ENCODE peak calls at places on chromosomes 5 and 9, in ten cellular contexts. L, K, E, Y, Z, U, Q, W, X and V are unnamed samples.

GRCh38 chr5:153660919-153661318 is 170.4 kb downstream of the GRIA1 start:
- DNase-seq in L (no peak), K (no peak), E (no peak), Y (no peak), Z (no peak), U (no peak), Q (no peak), W (no peak), X (no peak), V (no peak)

GRCh38 chr9:100011062-100011681 is 87.6 kb downstream of the ERP44 start:
- DNase-seq in L (no peak), K (peak), E (peak), Y (no peak), Z (peak), U (peak), Q (peak), W (no peak), X (no peak), V (peak)

GRCh38 chr9:12604154-12604825 is 88.9 kb upstream of the TYRP1 start:
- DNase-seq in L (no peak), K (no peak), E (peak), Y (no peak), Z (peak), U (no peak), Q (no peak), W (no peak), X (no peak), V (peak)

GRCh38 chr9:92592946-92593860 is 57.4 kb upstream of the ECM2 start:
- DNase-seq in L (no peak), K (no peak), E (no peak), Y (no peak), Z (no peak), U (no peak), Q (no peak), W (no peak), X (no peak), V (no peak)

GRCh38 chr9:17081351-17081750 is 53.5 kb upstream of the CNTLN start:
- DNase-seq in L (no peak), K (no peak), E (no peak), Y (no peak), Z (no peak), U (no peak), Q (no peak), W (no peak), X (no peak), V (no peak)

GRCh38 chr9:135503371-135504261 is 3.1 kb downstream of the MRPS2 start:
- DNase-seq in L (peak), K (no peak), E (no peak), Y (no peak), Z (no peak), U (no peak), Q (no peak), W (no peak), X (peak), V (no peak)

GRCh38 chr9:37002413-37003217 is 31.5 kb downstream of the PAX5 start:
- DNase-seq in L (peak), K (no peak), E (no peak), Y (no peak), Z (no peak), U (no peak), Q (no peak), W (no peak), X (no peak), V (no peak)

GRCh38 chr9:95025213-95026170 is 292.0 kb downstream of the FANCC start:
- DNase-seq in L (no peak), K (peak), E (peak), Y (peak), Z (peak), U (no peak), Q (no peak), W (no peak), X (peak), V (peak)

GRCh38 chr9:136052433-136052880 is 42.6 kb downstream of the NACC2 start:
- DNase-seq in L (no peak), K (no peak), E (no peak), Y (peak), Z (no peak), U (peak), Q (no peak), W (peak), X (no peak), V (no peak)

GRCh38 chr5:56025303-56025885 is 30.6 kb upstream of the IL6ST start:
- DNase-seq in L (no peak), K (no peak), E (no peak), Y (no peak), Z (no peak), U (peak), Q (no peak), W (no peak), X (no peak), V (no peak)

GRCh38 chr5:109275919-109276318 is 133.9 kb downstream of the PJA2 start:
- DNase-seq in L (no peak), K (no peak), E (no peak), Y (no peak), Z (no peak), U (no peak), Q (no peak), W (no peak), X (no peak), V (no peak)

GRCh38 chr5:14268236-14268701 is 125.1 kb downstream of the TRIO start:
- DNase-seq in L (no peak), K (no peak), E (no peak), Y (no peak), Z (peak), U (peak), Q (no peak), W (no peak), X (no peak), V (no peak)

GRCh38 chr5:143176048-143176447 is 227.4 kb downstream of the NR3C1 start:
- DNase-seq in L (no peak), K (no peak), E (no peak), Y (no peak), Z (peak), U (no peak), Q (no peak), W (no peak), X (no peak), V (no peak)

GRCh38 chr9:131333771-131334567 is 44.4 kb downstream of the PLPP7 start:
- DNase-seq in L (peak), K (no peak), E (no peak), Y (peak), Z (no peak), U (no peak), Q (no peak), W (no peak), X (no peak), V (no peak)

GRCh38 chr5:81904861-81905260 is 67.0 kb upstream of the ATG10 start:
- DNase-seq in L (no peak), K (no peak), E (no peak), Y (no peak), Z (no peak), U (no peak), Q (no peak), W (no peak), X (no peak), V (no peak)

GRCh38 chr5:156475831-156476551 is 149.0 kb downstream of the SGCD start:
- DNase-seq in L (peak), K (no peak), E (no peak), Y (peak), Z (no peak), U (peak), Q (no peak), W (no peak), X (no peak), V (peak)

GRCh38 chr5:497090-497489 is 27.2 kb downstream of the SLC9A3 start:
- DNase-seq in L (no peak), K (no peak), E (no peak), Y (no peak), Z (no peak), U (no peak), Q (no peak), W (no peak), X (no peak), V (no peak)

GRCh38 chr9:129006328-129007034 is 21.6 kb downstream of the SH3GLB2 start:
- DNase-seq in L (no peak), K (peak), E (peak), Y (peak), Z (peak), U (peak), Q (peak), W (no peak), X (peak), V (peak)

GRCh38 chr9:98851730-98852462 is 44.4 kb downstream of the GALNT12 start:
- DNase-seq in L (no peak), K (no peak), E (no peak), Y (no peak), Z (peak), U (no peak), Q (no peak), W (no peak), X (no peak), V (no peak)

GRCh38 chr5:134813827-134814226 is 31.9 kb upstream of the C5orf24 start:
- DNase-seq in L (no peak), K (no peak), E (no peak), Y (no peak), Z (peak), U (no peak), Q (no peak), W (no peak), X (no peak), V (no peak)

GRCh38 chr9:81112638-81113037 is 576.7 kb downstream of the TLE1 start:
- DNase-seq in L (no peak), K (no peak), E (no peak), Y (no peak), Z (no peak), U (no peak), Q (no peak), W (no peak), X (no peak), V (no peak)

GRCh38 chr5:96177303-96177869 is 215.7 kb upstream of the ELL2 start:
- DNase-seq in L (no peak), K (peak), E (no peak), Y (no peak), Z (no peak), U (no peak), Q (no peak), W (no peak), X (no peak), V (peak)

GRCh38 chr5:54718647-54719046 is 201.1 kb downstream of the SNX18 start:
- DNase-seq in L (no peak), K (no peak), E (no peak), Y (peak), Z (no peak), U (no peak), Q (no peak), W (peak), X (no peak), V (no peak)

GRCh38 chr9:94639045-94639995 is at the start of gene FBP1:
- DNase-seq in L (no peak), K (no peak), E (peak), Y (peak), Z (peak), U (no peak), Q (no peak), W (no peak), X (peak), V (no peak)

GRCh38 chr5:89187268-89187667 is 304.3 kb upstream of the MEF2C start:
- DNase-seq in L (no peak), K (no peak), E (no peak), Y (no peak), Z (no peak), U (no peak), Q (no peak), W (no peak), X (no peak), V (no peak)

DNA sequence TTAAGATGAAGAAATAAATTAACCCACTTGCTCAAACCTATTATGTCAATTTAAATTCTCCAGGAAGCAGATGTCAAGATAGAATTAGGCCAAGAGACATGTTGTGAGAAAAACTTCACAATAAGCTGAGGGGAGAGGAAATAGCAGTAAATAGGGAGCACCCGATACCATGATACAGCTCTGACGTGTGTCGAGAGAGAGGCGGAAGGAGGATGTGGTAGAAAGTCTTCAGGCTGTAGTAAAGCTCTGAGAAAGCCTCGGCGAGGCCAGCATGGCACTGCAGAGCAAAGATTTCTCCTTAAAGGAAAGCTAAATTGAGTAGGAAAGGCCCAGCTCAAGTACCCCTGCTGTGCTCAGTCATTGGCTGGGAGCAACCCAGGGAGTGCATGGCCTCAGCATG is 6.0 kb upstream of the PUM3 start:
- DNase-seq in L (no peak), K (no peak), E (no peak), Y (no peak), Z (no peak), U (no peak), Q (no peak), W (no peak), X (no peak), V (no peak)
- H3K4me3 ChIP-seq in L (no peak), K (no peak), E (no peak), Y (no peak), Z (no peak), U (no peak), Q (no peak), W (no peak), X (no peak), V (no peak)

DNA sequence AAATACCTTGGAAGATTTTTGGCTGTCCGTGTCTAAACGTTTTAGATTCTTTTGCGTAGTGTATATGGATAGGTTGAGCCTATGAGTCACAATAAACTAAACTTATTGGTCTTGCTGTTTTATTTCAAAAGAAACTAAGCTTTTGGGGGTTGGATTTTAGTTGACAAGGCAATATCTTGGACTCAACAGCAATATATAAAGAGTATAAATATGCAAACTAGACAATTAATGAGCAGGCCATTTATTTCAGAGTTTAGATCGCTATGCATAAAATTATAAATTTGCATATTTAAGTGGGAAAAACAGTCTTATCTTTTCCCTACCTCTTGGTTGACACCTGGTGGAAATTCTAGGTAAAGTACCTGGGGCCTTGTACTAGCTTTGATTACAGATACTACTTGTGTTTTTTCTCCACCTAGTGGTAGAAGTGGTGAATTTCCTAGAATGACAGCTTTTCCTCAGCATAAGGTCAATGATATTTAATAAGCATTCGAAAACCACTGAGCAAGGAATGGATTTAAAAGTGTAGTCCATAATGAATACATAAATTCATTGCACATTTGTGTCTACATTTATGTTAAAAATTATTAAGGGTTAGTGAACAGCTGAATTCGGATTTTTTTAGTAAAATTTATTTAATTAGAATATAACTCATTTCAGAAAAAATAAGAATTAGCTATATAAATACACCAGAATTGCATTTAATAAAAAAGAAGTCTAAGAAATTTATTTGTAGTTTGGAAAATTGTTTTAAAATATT is 1.7 kb upstream of the ARRDC3 start:
- DNase-seq in L (no peak), K (peak), E (peak), Y (no peak), Z (peak), U (peak), Q (peak), W (no peak), X (no peak), V (peak)
- H3K4me3 ChIP-seq in L (peak), K (peak), E (peak), Y (peak), Z (peak), U (peak), Q (no peak), W (no peak), X (peak), V (peak)

GRCh38 chr9:130042406-130042930 is 521 bp downstream of the FNBP1 start:
- DNase-seq in L (peak), K (peak), E (peak), Y (peak), Z (peak), U (peak), Q (no peak), W (peak), X (peak), V (no peak)
- H3K4me3 ChIP-seq in L (peak), K (peak), E (peak), Y (peak), Z (peak), U (peak), Q (peak), W (peak), X (peak), V (peak)

DNA sequence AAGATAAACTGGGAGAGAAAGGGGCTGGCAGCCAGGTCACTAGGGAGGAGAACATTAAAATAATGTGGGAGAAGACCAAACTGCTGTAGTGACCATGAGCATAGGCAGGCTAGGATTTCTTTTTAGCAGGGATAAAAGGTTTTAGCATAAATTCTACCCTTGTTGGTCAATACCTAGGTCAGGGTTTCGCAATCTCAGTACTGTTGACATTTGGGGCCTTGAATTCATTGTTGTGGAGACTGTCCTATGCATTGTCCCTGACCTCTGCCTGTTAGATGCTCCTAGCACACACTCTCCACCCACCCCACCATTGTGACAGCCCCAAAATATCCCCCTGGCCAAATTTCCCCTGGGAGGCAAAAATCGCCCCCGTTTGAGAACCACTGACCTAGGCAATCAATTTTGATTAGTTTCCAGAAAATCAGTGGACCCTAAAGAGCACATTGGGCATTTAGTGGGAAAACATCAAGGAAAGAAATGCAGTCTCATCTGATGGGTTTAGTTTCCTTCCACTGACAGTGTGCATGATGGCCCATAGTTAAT is 181.4 kb downstream of the NTRK2 start:
- DNase-seq in L (no peak), K (no peak), E (no peak), Y (no peak), Z (no peak), U (no peak), Q (no peak), W (no peak), X (no peak), V (no peak)
- H3K4me3 ChIP-seq in L (no peak), K (no peak), E (no peak), Y (no peak), Z (no peak), U (no peak), Q (no peak), W (no peak), X (no peak), V (no peak)

DNA sequence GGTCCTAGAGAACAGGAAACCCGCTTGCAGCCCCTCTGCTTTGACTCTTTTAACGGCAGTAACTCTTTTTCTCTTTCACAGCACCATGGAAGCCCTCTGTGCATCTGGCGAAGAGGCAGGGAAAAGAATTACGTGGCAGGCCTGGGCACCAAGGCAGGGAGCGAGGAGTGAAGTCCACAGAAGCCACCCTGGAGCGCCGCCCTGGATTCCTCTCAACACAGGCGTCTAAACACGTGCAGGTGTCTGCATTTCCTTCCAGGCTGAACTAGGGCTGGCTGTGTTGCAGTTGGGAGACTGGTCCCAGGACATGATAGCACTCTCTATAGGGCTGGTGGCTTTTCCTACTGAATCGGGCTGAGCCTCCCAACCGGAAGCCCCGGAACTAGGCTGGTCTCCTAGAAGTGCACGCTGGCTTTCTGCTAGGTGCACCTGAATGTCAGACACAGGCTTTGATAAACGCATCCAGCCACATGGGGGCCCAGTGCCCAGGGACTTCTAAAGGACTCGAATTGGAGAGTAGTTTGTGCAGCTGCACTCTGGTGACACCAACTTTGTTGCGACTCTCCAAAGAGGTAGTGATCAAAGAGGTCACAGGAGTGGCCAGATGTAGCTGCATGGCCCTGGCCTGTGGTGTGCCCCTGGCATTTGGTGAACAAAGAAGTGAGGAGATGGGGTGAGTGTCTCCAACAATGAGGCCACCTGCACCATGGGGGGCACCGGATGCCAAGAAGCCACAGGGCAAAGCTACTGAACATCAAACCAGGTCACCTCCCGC is 54.5 kb downstream of the AK8 start:
- DNase-seq in L (no peak), K (no peak), E (no peak), Y (no peak), Z (no peak), U (no peak), Q (peak), W (no peak), X (no peak), V (no peak)
- H3K4me3 ChIP-seq in L (no peak), K (no peak), E (no peak), Y (no peak), Z (no peak), U (no peak), Q (no peak), W (no peak), X (no peak), V (no peak)